ENCODE peak calls at places on chromosomes 1 and 21, in seven cellular contexts. V is keratinocyte, G is left kidney, Y is T-helper 2 cell, Z is OCI-M1, S is osteocyte, L is NCI-H1048. T is an unnamed sample.

GRCh38 chr1:170375082-170375733 is 156.8 kb upstream of the GORAB start:
- DNase-seq in V (no peak), G (no peak), Y (no peak), Z (no peak), S (no peak), L (no peak), T (no peak)

GRCh38 chr1:61123321-61123720 is 41.0 kb downstream of the NFIA start:
- DNase-seq in V (no peak), G (no peak), Y (no peak), Z (no peak), S (no peak), L (no peak), T (peak)

GRCh38 chr1:182707116-182707515 is 22.7 kb upstream of the RGS8 start:
- DNase-seq in V (no peak), G (no peak), Y (no peak), Z (no peak), S (no peak), L (no peak), T (no peak)

GRCh38 chr1:53368314-53369033 is 40.6 kb upstream of the LRP8 start:
- DNase-seq in V (no peak), G (no peak), Y (no peak), Z (no peak), S (peak), L (no peak), T (peak)

GRCh38 chr1:89918127-89918793 is 76.7 kb upstream of the ZNF326 start:
- DNase-seq in V (no peak), G (no peak), Y (no peak), Z (no peak), S (no peak), L (no peak), T (peak)

GRCh38 chr1:111483166-111483565 is 9.4 kb downstream of the C1orf162 start:
- DNase-seq in V (no peak), G (no peak), Y (no peak), Z (no peak), S (no peak), L (no peak), T (no peak)

GRCh38 chr1:7528386-7529031 is 242.6 kb upstream of the VAMP3 start:
- DNase-seq in V (no peak), G (no peak), Y (no peak), Z (no peak), S (no peak), L (no peak), T (no peak)

GRCh38 chr1:22221233-22221780 is 78.4 kb upstream of the WNT4 start:
- DNase-seq in V (no peak), G (no peak), Y (no peak), Z (no peak), S (no peak), L (no peak), T (no peak)

GRCh38 chr21:29987762-29988161 is 48.0 kb upstream of the GRIK1 start:
- DNase-seq in V (no peak), G (no peak), Y (no peak), Z (peak), S (no peak), L (no peak), T (no peak)

GRCh38 chr1:77539510-77540142 is 142.8 kb downstream of the ZZZ3 start:
- DNase-seq in V (peak), G (peak), Y (no peak), Z (peak), S (no peak), L (no peak), T (peak)

GRCh38 chr21:25837545-25838263 is 102.9 kb downstream of the GABPA start:
- DNase-seq in V (no peak), G (peak), Y (no peak), Z (no peak), S (no peak), L (peak), T (no peak)

GRCh38 chr21:34092241-34092921 is 19.0 kb downstream of the MRPS6 start:
- DNase-seq in V (no peak), G (peak), Y (no peak), Z (peak), S (no peak), L (no peak), T (peak)

GRCh38 chr1:240107058-240107684 is 15.5 kb downstream of the FMN2 start:
- DNase-seq in V (no peak), G (peak), Y (no peak), Z (no peak), S (no peak), L (no peak), T (peak)

GRCh38 chr1:55382699-55383377 is 167.7 kb upstream of the USP24 start:
- DNase-seq in V (no peak), G (peak), Y (no peak), Z (no peak), S (no peak), L (no peak), T (peak)

GRCh38 chr1:208668991-208669390 is 424.8 kb upstream of the PLXNA2 start:
- DNase-seq in V (no peak), G (peak), Y (no peak), Z (no peak), S (no peak), L (no peak), T (no peak)

GRCh38 chr1:64098436-64098835 is 105.0 kb upstream of the UBE2U start:
- DNase-seq in V (no peak), G (no peak), Y (no peak), Z (no peak), S (no peak), L (no peak), T (no peak)

GRCh38 chr1:233242827-233243483 is 52.6 kb downstream of the PCNX2 start:
- DNase-seq in V (no peak), G (peak), Y (no peak), Z (no peak), S (no peak), L (no peak), T (peak)

GRCh38 chr1:83901547-83902155 is 97.3 kb downstream of the TTLL7 start:
- DNase-seq in V (peak), G (no peak), Y (no peak), Z (peak), S (no peak), L (no peak), T (peak)

GRCh38 chr1:145887631-145888030 is 2.0 kb upstream of the ANKRD35 start:
- DNase-seq in V (no peak), G (peak), Y (no peak), Z (no peak), S (no peak), L (no peak), T (no peak)

GRCh38 chr1:3679098-3679555 is 26.8 kb downstream of the TP73 start:
- DNase-seq in V (no peak), G (no peak), Y (no peak), Z (no peak), S (no peak), L (no peak), T (no peak)

GRCh38 chr1:85427358-85427757 is 37.6 kb downstream of the DDAH1 start:
- DNase-seq in V (no peak), G (no peak), Y (no peak), Z (no peak), S (no peak), L (no peak), T (no peak)

GRCh38 chr1:115454835-115455511 is 116.9 kb upstream of the NGF start:
- DNase-seq in V (no peak), G (no peak), Y (no peak), Z (no peak), S (no peak), L (no peak), T (no peak)

GRCh38 chr1:218969021-218969420 is 204.7 kb upstream of the LYPLAL1 start:
- DNase-seq in V (no peak), G (no peak), Y (no peak), Z (no peak), S (no peak), L (no peak), T (no peak)

GRCh38 chr1:185207178-185207577 is 50.2 kb downstream of the SWT1 start:
- DNase-seq in V (no peak), G (no peak), Y (no peak), Z (peak), S (no peak), L (no peak), T (no peak)

GRCh38 chr1:227489572-227489971 is 73.8 kb upstream of the ZNF678 start:
- DNase-seq in V (no peak), G (peak), Y (no peak), Z (no peak), S (no peak), L (no peak), T (no peak)

GRCh38 chr1:2229921-2230700 is 2.0 kb downstream of the SKI start:
- DNase-seq in V (no peak), G (no peak), Y (no peak), Z (peak), S (peak), L (no peak), T (peak)

GRCh38 chr1:185843971-185844370 is 109.8 kb downstream of the HMCN1 start:
- DNase-seq in V (no peak), G (no peak), Y (no peak), Z (no peak), S (no peak), L (no peak), T (no peak)

GRCh38 chr1:158095737-158096335 is 84.9 kb upstream of the CD1D start:
- DNase-seq in V (no peak), G (peak), Y (no peak), Z (peak), S (no peak), L (no peak), T (peak)

GRCh38 chr1:244391761-244392160 is 59.9 kb downstream of the ADSS2 start:
- DNase-seq in V (no peak), G (peak), Y (no peak), Z (no peak), S (peak), L (no peak), T (peak)

GRCh38 chr1:37410080-37410479 is 64.3 kb upstream of the ZC3H12A start:
- DNase-seq in V (no peak), G (no peak), Y (no peak), Z (peak), S (no peak), L (no peak), T (peak)

GRCh38 chr1:30665621-30666020 is 57.8 kb downstream of the MATN1 start:
- DNase-seq in V (no peak), G (no peak), Y (no peak), Z (no peak), S (no peak), L (no peak), T (no peak)

GRCh38 chr1:145719230-145720079 is at the start of gene CD160:
- DNase-seq in V (no peak), G (no peak), Y (no peak), Z (no peak), S (no peak), L (no peak), T (no peak)

GRCh38 chr1:45177452-45177851 is 29.0 kb downstream of the ZSWIM5 start:
- DNase-seq in V (no peak), G (no peak), Y (no peak), Z (no peak), S (no peak), L (no peak), T (no peak)

GRCh38 chr1:62912028-62912638 is 128.2 kb downstream of the ATG4C start:
- DNase-seq in V (no peak), G (peak), Y (no peak), Z (peak), S (no peak), L (no peak), T (peak)

GRCh38 chr1:41768538-41768937 is 150.2 kb downstream of the HIVEP3 start:
- DNase-seq in V (no peak), G (peak), Y (no peak), Z (peak), S (no peak), L (no peak), T (no peak)

GRCh38 chr1:153122831-153123421 is 9.6 kb upstream of the SPRR2F start:
- DNase-seq in V (peak), G (peak), Y (no peak), Z (no peak), S (no peak), L (no peak), T (peak)

T was measured in NCI-H69.